ENCODE peak calls at places on chromosome 10, in eight cellular contexts. B is WERI-Rb-1, G is endothelial cell of umbilical vein, P is AG09309, R is GM06990, M is IMR-90, F is AG04450, W is astrocyte of the spinal cord. Q is an unnamed sample.

GRCh38 chr10:58275908-58276307 is 6.9 kb downstream of the CISD1 start:
- DNase-seq in B (no peak), G (peak; percentile 71), P (no peak), R (no peak), M (peak; percentile 78), F (no peak), W (peak; percentile 77), Q (peak; percentile 33)

GRCh38 chr10:17003666-17004065 is 125.9 kb downstream of the CUBN start:
- DNase-seq in B (no peak), G (no peak), P (no peak), R (no peak), M (no peak), F (no peak), W (peak; percentile 58), Q (no peak)

GRCh38 chr10:7768417-7768816 is 19.4 kb downstream of the KIN start:
- DNase-seq in B (no peak), G (no peak), P (no peak), R (no peak), M (no peak), F (no peak), W (no peak), Q (no peak)

GRCh38 chr10:103739039-103739764 is 116.2 kb downstream of the SH3PXD2A start:
- DNase-seq in B (peak; percentile 55), G (no peak), P (peak; percentile 92), R (no peak), M (peak; percentile 98), F (peak; percentile 93), W (peak; percentile 95), Q (peak; percentile 91)

GRCh38 chr10:23064288-23065114 is 30.9 kb upstream of the MSRB2 start:
- DNase-seq in B (no peak), G (no peak), P (no peak), R (no peak), M (no peak), F (no peak), W (no peak), Q (no peak)

GRCh38 chr10:77176224-77176623 is 461.4 kb downstream of the KCNMA1 start:
- DNase-seq in B (no peak), G (no peak), P (no peak), R (no peak), M (no peak), F (no peak), W (no peak), Q (no peak)

GRCh38 chr10:79331226-79331625 is 16.0 kb upstream of the PPIF start:
- DNase-seq in B (no peak), G (no peak), P (no peak), R (no peak), M (peak; percentile 29), F (no peak), W (no peak), Q (peak; percentile 32)

GRCh38 chr10:54620352-54620751 is 180.7 kb downstream of the PCDH15 start:
- DNase-seq in B (no peak), G (no peak), P (no peak), R (no peak), M (no peak), F (no peak), W (no peak), Q (no peak)

GRCh38 chr10:5927306-5927705 is 37.3 kb downstream of the FBH1 start:
- DNase-seq in B (no peak), G (no peak), P (no peak), R (no peak), M (peak; percentile 92), F (peak; percentile 68), W (peak; percentile 64), Q (peak; percentile 68)

GRCh38 chr10:77604063-77604462 is 33.5 kb downstream of the KCNMA1 start:
- DNase-seq in B (no peak), G (no peak), P (no peak), R (no peak), M (no peak), F (no peak), W (no peak), Q (no peak)

GRCh38 chr10:107444443-107444842 is 279.9 kb upstream of the SORCS1 start:
- DNase-seq in B (no peak), G (no peak), P (no peak), R (no peak), M (no peak), F (no peak), W (no peak), Q (no peak)

GRCh38 chr10:5575144-5575481 is 50.4 kb downstream of the CALML3 start:
- DNase-seq in B (no peak), G (no peak), P (no peak), R (no peak), M (no peak), F (no peak), W (no peak), Q (no peak)

GRCh38 chr10:62231371-62231770 is 37.3 kb downstream of the RTKN2 start:
- DNase-seq in B (no peak), G (peak; percentile 78), P (peak; percentile 76), R (no peak), M (peak; percentile 92), F (peak; percentile 67), W (peak; percentile 83), Q (peak; percentile 93)

GRCh38 chr10:132418520-132419416 is 21.8 kb downstream of the PWWP2B start:
- DNase-seq in B (peak; percentile 90), G (no peak), P (no peak), R (no peak), M (no peak), F (no peak), W (no peak), Q (no peak)

GRCh38 chr10:5623081-5623748 is 43.2 kb downstream of the ASB13 start:
- DNase-seq in B (peak; percentile 86), G (peak; percentile 75), P (no peak), R (peak; percentile 74), M (peak; percentile 74), F (peak; percentile 46), W (peak; percentile 79), Q (peak; percentile 85)

GRCh38 chr10:49837096-49837495 is 75.0 kb upstream of the OGDHL start:
- DNase-seq in B (no peak), G (no peak), P (no peak), R (no peak), M (peak; percentile 31), F (no peak), W (peak; percentile 20), Q (peak; percentile 5)

GRCh38 chr10:61076572-61077114 is 132.7 kb upstream of the RHOBTB1 start:
- DNase-seq in B (no peak), G (no peak), P (no peak), R (no peak), M (no peak), F (no peak), W (no peak), Q (no peak)

GRCh38 chr10:12628964-12629766 is 279.8 kb downstream of the CAMK1D start:
- DNase-seq in B (peak; percentile 70), G (no peak), P (no peak), R (no peak), M (no peak), F (no peak), W (no peak), Q (no peak)

DNA sequence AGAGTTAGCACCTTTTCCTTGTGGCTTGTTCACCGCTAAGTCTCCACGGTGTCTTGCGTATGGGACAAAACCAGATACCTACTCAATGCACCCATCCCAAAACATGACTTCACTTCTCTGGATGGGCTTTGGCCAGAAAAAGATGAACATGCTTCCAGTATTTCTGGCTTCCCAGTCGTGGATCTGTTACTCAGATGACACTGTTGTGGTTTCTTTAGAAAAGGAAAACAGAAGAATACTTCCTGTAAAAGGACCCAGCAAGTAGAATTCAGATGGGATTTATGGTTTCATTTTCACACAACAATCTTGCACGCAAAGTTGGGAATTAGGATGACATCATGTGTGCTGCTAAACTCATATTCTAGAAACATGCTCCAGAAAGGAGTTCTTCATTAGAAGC is 216.7 kb downstream of the ADAM12 start:
- DNase-seq in B (no peak), G (no peak), P (peak; percentile 88), R (no peak), M (peak; percentile 79), F (no peak), W (peak; percentile 91), Q (peak; percentile 88)
- H3K4me3 ChIP-seq in B (no peak overlapping the region), G (no peak overlapping the region), P (peak overlapping the region; percentile 10), R (no peak overlapping the region), M (no peak overlapping the region), F (no peak overlapping the region), W (no peak overlapping the region), Q (peak overlapping the region; percentile 30)

GRCh38 chr10:97796651-97797050 is 24.9 kb upstream of the SFRP5 start:
- DNase-seq in B (no peak), G (no peak), P (no peak), R (no peak), M (no peak), F (no peak), W (no peak), Q (no peak)

GRCh38 chr10:97788552-97789442 is 17.0 kb upstream of the SFRP5 start:
- DNase-seq in B (peak; percentile 75), G (no peak), P (no peak), R (no peak), M (no peak), F (no peak), W (no peak), Q (peak; percentile 54)

GRCh38 chr10:97795886-97796285 is 24.1 kb upstream of the SFRP5 start:
- DNase-seq in B (no peak), G (no peak), P (no peak), R (no peak), M (no peak), F (no peak), W (no peak), Q (no peak)

GRCh38 chr10:97789770-97790397 is 18.1 kb upstream of the SFRP5 start:
- DNase-seq in B (no peak), G (no peak), P (no peak), R (no peak), M (no peak), F (no peak), W (no peak), Q (no peak)

GRCh38 chr10:97792058-97792721 is 20.4 kb upstream of the SFRP5 start:
- DNase-seq in B (peak; percentile 82), G (peak; percentile 43), P (no peak), R (no peak), M (peak; percentile 46), F (peak; percentile 3), W (peak; percentile 32), Q (peak; percentile 61)
- TF ChIP-seq CTCF in B (peak; percentile 95), G (peak; percentile 93), P (peak; percentile 98), R (peak; percentile 97), M (peak; percentile 75), F (peak; percentile 88), W (peak; percentile 98), Q (peak; percentile 94)

GRCh38 chr10:123721441-123722049 is 55.4 kb downstream of the GPR26 start:
- DNase-seq in B (no peak), G (no peak), P (no peak), R (no peak), M (no peak), F (no peak), W (no peak), Q (no peak)
- H3K4me3 ChIP-seq in B (no peak overlapping the region), G (no peak overlapping the region), P (no peak overlapping the region), R (no peak overlapping the region), M (no peak overlapping the region), F (no peak overlapping the region), W (no peak overlapping the region), Q (no peak overlapping the region)

DNA sequence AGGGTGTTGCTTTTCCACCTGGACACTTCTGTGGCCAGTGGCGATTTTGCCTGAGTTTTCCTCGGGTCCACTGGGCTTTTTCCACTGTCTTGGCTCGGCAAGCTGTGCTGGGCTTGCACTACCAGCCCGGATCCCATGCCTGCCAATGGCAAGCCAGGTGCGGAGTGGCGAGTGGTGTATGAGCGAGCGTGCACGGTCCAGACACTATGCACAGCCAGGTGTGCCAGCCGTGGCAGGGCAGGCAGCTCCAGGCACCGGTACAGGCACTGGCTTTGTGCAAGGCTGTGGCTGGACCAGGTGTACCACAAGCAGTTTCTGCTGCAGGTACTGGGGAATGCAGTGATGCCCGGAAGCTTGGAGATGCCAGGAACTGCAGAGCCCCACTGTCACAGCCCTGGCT is 22.1 kb downstream of the INPP5F start:
- DNase-seq in B (no peak), G (no peak), P (no peak), R (no peak), M (no peak), F (no peak), W (no peak), Q (no peak)
- TF ChIP-seq CTCF in B (no peak), G (no peak), P (no peak), R (no peak), M (no peak), F (no peak), W (no peak), Q (no peak)